ENCODE peak calls at places on chromosomes 11 and 22, in six cellular contexts. O is mammary epithelial cell; G is heart left ventricle; D is lung; Y is stomach; Q is activated CD8-positive, alpha-beta T cell treated with anti-CD3 and anti-CD28 coated beads for 36 hours. K is an unnamed sample.

GRCh38 chr11:45941285-45941684 is 18.8 kb downstream of the LARGE2 start:
- DNase-seq in O (no peak), G (no peak), D (no peak), Y (no peak), Q (no peak), K (no peak)

GRCh38 chr22:38736257-38736570 is 19.6 kb downstream of the SUN2 start:
- DNase-seq in O (no peak), G (no peak), D (no peak), Y (no peak), Q (peak), K (no peak)

GRCh38 chr11:102120006-102120405 is 9.8 kb downstream of the YAP1 start:
- DNase-seq in O (peak), G (no peak), D (no peak), Y (no peak), Q (no peak), K (peak)

GRCh38 chr11:102287963-102288744 is 29.1 kb upstream of the BIRC3 start:
- DNase-seq in O (peak), G (peak), D (peak), Y (peak), Q (peak), K (peak)

GRCh38 chr22:45550891-45551290 is 48.2 kb downstream of the FBLN1 start:
- DNase-seq in O (no peak), G (no peak), D (no peak), Y (no peak), Q (no peak), K (no peak)

GRCh38 chr11:85627332-85627997 is at the start of gene DLG2:
- DNase-seq in O (peak), G (no peak), D (no peak), Y (no peak), Q (peak), K (peak)

GRCh38 chr11:74449369-74449931 is 17.9 kb downstream of the KCNE3 start:
- DNase-seq in O (peak), G (peak), D (peak), Y (peak), Q (peak), K (peak)

GRCh38 chr11:2562897-2563215 is 118.0 kb downstream of the KCNQ1 start:
- DNase-seq in O (no peak), G (no peak), D (no peak), Y (no peak), Q (no peak), K (no peak)

GRCh38 chr11:64559351-64560138 is 31.5 kb upstream of the SLC22A12 start:
- DNase-seq in O (no peak), G (no peak), D (no peak), Y (no peak), Q (no peak), K (no peak)

GRCh38 chr11:57315491-57315890 is 9.3 kb downstream of the TNKS1BP1 start:
- DNase-seq in O (no peak), G (no peak), D (no peak), Y (no peak), Q (peak), K (no peak)

GRCh38 chr22:31977939-31978338 is 33.6 kb downstream of the YWHAH start:
- DNase-seq in O (no peak), G (no peak), D (no peak), Y (no peak), Q (no peak), K (no peak)

GRCh38 chr11:64001552-64002427 is 15.6 kb downstream of the OTUB1 start:
- DNase-seq in O (no peak), G (peak), D (no peak), Y (no peak), Q (no peak), K (no peak)

GRCh38 chr11:128467610-128468041 is 119.7 kb downstream of the ETS1 start:
- DNase-seq in O (peak), G (no peak), D (no peak), Y (no peak), Q (peak), K (peak)

GRCh38 chr22:35172452-35172851 is 84.8 kb upstream of the HMGXB4 start:
- DNase-seq in O (no peak), G (no peak), D (no peak), Y (no peak), Q (no peak), K (no peak)

GRCh38 chr11:35158371-35159081 is 19.6 kb downstream of the CD44 start:
- DNase-seq in O (peak), G (peak), D (no peak), Y (no peak), Q (no peak), K (peak)

GRCh38 chr11:119180729-119181676 is 4.3 kb upstream of the NHERF4 start:
- DNase-seq in O (no peak), G (no peak), D (no peak), Y (no peak), Q (no peak), K (no peak)

GRCh38 chr11:68256331-68256741 is 15.4 kb downstream of the C11orf24 start:
- DNase-seq in O (no peak), G (peak), D (no peak), Y (no peak), Q (no peak), K (no peak)

GRCh38 chr22:24128631-24129601 is 52.4 kb upstream of the SUSD2 start:
- DNase-seq in O (no peak), G (no peak), D (no peak), Y (no peak), Q (no peak), K (no peak)

GRCh38 chr11:13292970-13293369 is 15.4 kb downstream of the BMAL1 start:
- DNase-seq in O (no peak), G (no peak), D (no peak), Y (no peak), Q (no peak), K (no peak)

GRCh38 chr11:112963368-112963955 is 2.2 kb downstream of the NCAM1 start:
- DNase-seq in O (no peak), G (no peak), D (no peak), Y (no peak), Q (no peak), K (no peak)

GRCh38 chr11:1047576-1048156 is 11.1 kb upstream of the MUC6 start:
- DNase-seq in O (no peak), G (no peak), D (no peak), Y (no peak), Q (no peak), K (no peak)

GRCh38 chr11:129620705-129621104 is 194.9 kb upstream of the TMEM45B start:
- DNase-seq in O (peak), G (no peak), D (peak), Y (no peak), Q (no peak), K (peak)

GRCh38 chr11:59542142-59542810 is 30.9 kb downstream of the OR4D9 start:
- DNase-seq in O (no peak), G (no peak), D (no peak), Y (no peak), Q (no peak), K (no peak)

GRCh38 chr22:36386900-36387663 is 685 bp downstream of the MYH9 start:
- DNase-seq in O (no peak), G (peak), D (peak), Y (peak), Q (peak), K (peak)

GRCh38 chr11:44978961-44979331 is 28.3 kb upstream of the TP53I11 start:
- DNase-seq in O (peak), G (no peak), D (peak), Y (peak), Q (no peak), K (peak)

GRCh38 chr11:66413167-66413566 is 7.7 kb upstream of the NPAS4 start:
- DNase-seq in O (no peak), G (no peak), D (no peak), Y (no peak), Q (no peak), K (no peak)

GRCh38 chr11:74316772-74317505 is 5.5 kb upstream of the P4HA3 start:
- DNase-seq in O (peak), G (no peak), D (no peak), Y (no peak), Q (no peak), K (no peak)

GRCh38 chr11:15818132-15818842 is 538.1 kb downstream of the SOX6 start:
- DNase-seq in O (no peak), G (peak), D (no peak), Y (no peak), Q (no peak), K (no peak)

GRCh38 chr11:110081462-110082233 is 11.5 kb upstream of the ZC3H12C start:
- DNase-seq in O (peak), G (no peak), D (no peak), Y (no peak), Q (no peak), K (peak)

GRCh38 chr22:42909363-42910058 is 52.4 kb upstream of the ARFGAP3 start:
- DNase-seq in O (no peak), G (no peak), D (no peak), Y (no peak), Q (no peak), K (no peak)

GRCh38 chr11:3010521-3011275 is 18.6 kb upstream of the NAP1L4 start:
- DNase-seq in O (no peak), G (no peak), D (no peak), Y (no peak), Q (no peak), K (no peak)

GRCh38 chr22:27970596-27971220 is 51.7 kb upstream of the PITPNB start:
- DNase-seq in O (no peak), G (no peak), D (no peak), Y (no peak), Q (no peak), K (no peak)

GRCh38 chr11:1342946-1343345 is 33.5 kb upstream of the TOLLIP start:
- DNase-seq in O (no peak), G (no peak), D (no peak), Y (peak), Q (no peak), K (no peak)

GRCh38 chr11:114291381-114291780 is 4.8 kb upstream of the NNMT start:
- DNase-seq in O (no peak), G (no peak), D (no peak), Y (no peak), Q (no peak), K (peak)

GRCh38 chr11:112874959-112875358 is 86.3 kb upstream of the NCAM1 start:
- DNase-seq in O (no peak), G (no peak), D (no peak), Y (no peak), Q (no peak), K (no peak)

GRCh38 chr22:44702479-44703219 is 645 bp downstream of the PRR5 start:
- DNase-seq in O (peak), G (no peak), D (no peak), Y (peak), Q (peak), K (peak)

GRCh38 chr22:21450320-21450831 is 16.8 kb upstream of the TMEM191C start:
- DNase-seq in O (no peak), G (no peak), D (no peak), Y (peak), Q (no peak), K (no peak)

GRCh38 chr11:121154473-121154872 is 53.4 kb downstream of the TECTA start:
- DNase-seq in O (no peak), G (no peak), D (no peak), Y (no peak), Q (no peak), K (no peak)

GRCh38 chr11:121157756-121158155 is 56.7 kb downstream of the TECTA start:
- DNase-seq in O (no peak), G (no peak), D (no peak), Y (no peak), Q (no peak), K (no peak)

GRCh38 chr11:121152764-121153163 is 51.7 kb downstream of the TECTA start:
- DNase-seq in O (no peak), G (no peak), D (no peak), Y (no peak), Q (no peak), K (no peak)

DNA sequence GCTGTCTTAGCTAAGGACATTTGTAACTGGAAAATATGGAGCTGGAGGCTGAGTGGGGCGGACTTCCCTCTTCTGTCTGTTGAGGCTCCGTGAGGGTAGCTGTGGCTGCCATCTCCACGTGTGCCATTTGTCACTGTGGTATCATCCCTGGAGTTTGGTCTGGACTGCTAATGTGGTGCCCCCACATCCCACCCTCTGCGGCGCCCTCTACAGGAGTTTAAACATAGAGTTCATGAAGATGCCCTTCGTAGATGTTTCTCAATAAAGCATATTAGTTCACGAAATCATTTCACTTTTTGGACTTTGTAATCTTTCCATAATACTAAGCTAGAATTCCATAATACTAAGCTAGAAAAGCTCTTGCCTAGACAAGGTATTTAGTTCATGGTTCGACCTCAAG is 52.4 kb downstream of the TECTA start:
- DNase-seq in O (no peak), G (no peak), D (no peak), Y (no peak), Q (peak), K (no peak)
- TF ChIP-seq CTCF in O (no peak), G (no peak), D (no peak), Y (no peak), Q (no peak), K (peak)

GRCh38 chr11:19803506-19803998 is 90.9 kb downstream of the NAV2 start:
- DNase-seq in O (peak), G (no peak), D (peak), Y (peak), Q (no peak), K (no peak)

GRCh38 chr11:19795082-19795481 is 82.4 kb downstream of the NAV2 start:
- DNase-seq in O (no peak), G (no peak), D (no peak), Y (no peak), Q (no peak), K (no peak)

GRCh38 chr11:19802773-19803293 is 90.2 kb downstream of the NAV2 start:
- DNase-seq in O (no peak), G (no peak), D (no peak), Y (no peak), Q (no peak), K (no peak)

GRCh38 chr11:19800714-19801519 is 88.3 kb downstream of the NAV2 start:
- DNase-seq in O (peak), G (no peak), D (no peak), Y (no peak), Q (no peak), K (peak)

GRCh38 chr11:19800162-19800561 is 87.5 kb downstream of the NAV2 start:
- DNase-seq in O (no peak), G (no peak), D (no peak), Y (no peak), Q (peak), K (peak)
- TF ChIP-seq CTCF in O (peak), G (peak), D (no peak), Y (no peak), Q (no peak), K (no peak)

GRCh38 chr22:20430641-20431519 is 6.7 kb downstream of the SCARF2 start:
- DNase-seq in O (peak), G (no peak), D (no peak), Y (peak), Q (peak), K (no peak)
- TF ChIP-seq CTCF in O (peak), G (no peak), D (no peak), Y (no peak), Q (no peak), K (no peak)

DNA sequence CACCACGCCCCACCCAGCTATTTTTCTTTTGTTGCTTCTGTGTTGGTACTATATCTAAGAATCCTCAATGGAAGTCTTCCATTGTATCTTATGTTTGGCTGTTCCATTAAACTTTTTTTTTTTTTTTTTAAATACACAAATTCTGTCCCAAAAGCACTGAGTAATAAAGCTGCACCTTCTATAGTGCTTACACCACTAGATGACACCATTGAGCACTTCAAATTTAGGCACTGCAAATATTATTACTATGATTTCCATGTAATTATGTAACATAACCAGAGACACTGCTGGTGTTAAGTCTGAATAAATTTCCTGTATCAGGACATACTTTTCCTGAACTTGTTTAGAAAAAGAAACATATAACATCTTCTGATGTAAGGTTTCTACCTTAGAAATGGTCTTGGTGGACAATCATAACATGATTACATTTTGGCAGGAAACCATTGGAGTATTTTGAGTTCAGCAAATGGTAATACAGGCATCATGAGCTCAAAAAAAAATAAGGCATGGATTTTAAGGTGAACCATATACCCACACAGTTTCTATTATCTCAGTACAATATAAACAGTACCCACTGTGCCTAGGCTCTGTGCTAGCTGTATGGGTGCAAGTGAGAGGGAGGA is 110.5 kb downstream of the ATG16L2 start:
- DNase-seq in O (peak), G (no peak), D (no peak), Y (no peak), Q (no peak), K (peak)
- TF ChIP-seq CTCF in O (peak), G (peak), D (peak), Y (no peak), Q (peak), K (peak)

DNA sequence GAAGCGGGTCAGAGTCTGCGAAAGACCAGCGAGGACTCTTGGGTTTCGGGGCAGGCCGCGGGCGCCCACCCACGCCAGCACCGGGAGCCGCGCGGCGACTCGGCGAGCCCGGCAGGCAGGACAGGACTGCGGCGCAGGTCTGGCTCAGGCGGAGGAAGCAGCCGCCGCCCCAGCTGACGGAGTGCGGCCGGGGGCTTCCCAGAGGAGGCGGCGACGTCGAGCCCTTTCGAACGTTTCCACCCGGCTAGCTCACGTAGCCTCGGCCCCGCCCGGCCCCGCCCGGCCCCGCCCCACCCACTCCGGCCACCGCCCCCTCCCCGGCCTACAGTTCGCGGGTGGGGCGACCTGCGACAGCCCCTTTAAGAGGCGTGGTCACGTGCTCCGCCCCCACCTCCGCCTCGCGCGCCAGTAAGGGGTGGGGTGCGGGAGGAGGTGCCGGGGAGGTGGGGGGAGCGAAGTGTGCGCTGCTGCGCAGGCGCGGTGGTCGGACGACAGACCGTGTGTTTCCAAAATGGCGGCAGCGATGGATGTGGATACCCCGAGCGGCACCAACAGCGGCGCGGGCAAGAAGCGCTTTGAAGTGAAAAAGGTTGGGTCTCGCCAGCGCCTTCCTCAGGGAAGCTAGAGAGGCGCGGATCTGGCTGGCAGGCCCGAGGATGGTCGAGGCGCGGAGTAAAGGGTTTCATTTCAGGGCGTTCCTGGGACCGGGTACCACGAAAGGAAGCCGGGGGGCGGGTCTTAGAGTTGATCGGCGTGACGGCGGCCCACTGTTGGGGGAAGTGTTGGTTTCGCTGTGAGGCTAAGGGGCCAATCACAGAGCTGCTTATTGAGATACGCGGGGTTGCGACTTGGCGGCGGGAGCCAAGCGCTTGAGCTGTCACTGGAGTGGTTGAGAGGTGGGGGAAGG is at the start of gene RBX1:
- DNase-seq in O (peak), G (peak), D (peak), Y (peak), Q (peak), K (peak)
- TF ChIP-seq CTCF in O (no peak), G (no peak), D (no peak), Y (no peak), Q (no peak), K (no peak)

GRCh38 chr11:33635161-33635560 is 65.5 kb downstream of the C11orf91 start:
- DNase-seq in O (peak), G (peak), D (peak), Y (no peak), Q (no peak), K (peak)
- TF ChIP-seq CTCF in O (no peak), G (no peak), D (no peak), Y (no peak), Q (no peak), K (no peak)

GRCh38 chr22:49193348-49193747 is 634.3 kb downstream of the BRD1 start:
- DNase-seq in O (no peak), G (peak), D (no peak), Y (no peak), Q (no peak), K (no peak)
- TF ChIP-seq CTCF in O (no peak), G (no peak), D (no peak), Y (no peak), Q (no peak), K (no peak)

GRCh38 chr11:134393638-134394037 is 18.4 kb downstream of the B3GAT1 start:
- DNase-seq in O (no peak), G (no peak), D (no peak), Y (peak), Q (no peak), K (no peak)
- TF ChIP-seq CTCF in O (no peak), G (no peak), D (no peak), Y (no peak), Q (no peak), K (no peak)

GRCh38 chr11:7690648-7691047 is 15.6 kb downstream of the OVCH2 start:
- DNase-seq in O (no peak), G (no peak), D (no peak), Y (no peak), Q (no peak), K (peak)
- TF ChIP-seq CTCF in O (no peak), G (no peak), D (no peak), Y (no peak), Q (no peak), K (no peak)

DNA sequence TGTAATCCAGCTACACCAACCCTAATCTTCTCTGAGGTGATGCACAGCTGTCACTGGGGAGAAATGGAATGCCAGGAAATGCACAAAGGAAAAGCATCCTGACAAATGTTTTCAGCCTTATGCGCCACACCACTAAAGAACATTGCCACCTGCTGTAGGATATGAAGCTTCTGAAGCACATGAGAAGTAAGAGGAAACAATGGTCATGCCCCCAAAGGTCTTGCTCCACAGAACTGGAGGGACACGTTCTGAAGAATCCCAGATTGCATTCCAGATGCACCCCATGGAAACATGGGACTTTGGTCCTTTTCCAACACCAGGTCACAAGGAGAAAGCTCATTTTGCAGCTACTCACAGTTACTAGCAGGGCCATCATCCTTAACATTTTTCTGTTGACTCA is 48.7 kb upstream of the ZBED5 start:
- DNase-seq in O (no peak), G (no peak), D (no peak), Y (no peak), Q (no peak), K (peak)
- TF ChIP-seq CTCF in O (no peak), G (peak), D (no peak), Y (no peak), Q (no peak), K (peak)

K was measured in MCF 10A.